ENCODE peak calls at places on chromosomes 16 and 17, in seven cellular contexts. Y is ovary, M is tibial nerve, X is left ventricle myocardium inferior, O is SK-N-SH, F is PC-3, T is adrenal gland. N is an unnamed sample. For H3K9me3, the result is how much of the 10 kb centered on the place peaks cover.

GRCh38 chr17:46771601-46772012 is 46.9 kb downstream of the WNT3 start:
- DNase-seq in T (no peak), F (peak), M (no peak), Y (no peak), O (peak), X (no peak), N (no peak)

GRCh38 chr17:17032131-17032692 is 10.0 kb upstream of the MPRIP start:
- DNase-seq in O (peak), Y (peak), T (peak), M (no peak), X (peak), F (peak), N (peak)

GRCh38 chr17:14057591-14057990 is 11.7 kb upstream of the COX10 start:
- DNase-seq in M (no peak), F (no peak), X (no peak), O (no peak), Y (no peak), T (no peak), N (no peak)

GRCh38 chr16:83733301-83733700 is 74.5 kb upstream of the HSBP1 start:
- DNase-seq in X (peak), Y (no peak), F (no peak), M (no peak), O (no peak), T (no peak), N (no peak)

GRCh38 chr17:72970794-72971512 is 121.5 kb downstream of the SLC39A11 start:
- DNase-seq in O (no peak), F (no peak), Y (no peak), X (no peak), M (no peak), T (no peak), N (no peak)

GRCh38 chr16:22077700-22078313 is 14.5 kb upstream of the VWA3A start:
- DNase-seq in T (peak), M (peak), F (peak), X (peak), O (peak), Y (peak), N (peak)

GRCh38 chr16:71499775-71500364 is 10.7 kb upstream of the ZNF19 start:
- DNase-seq in F (peak), Y (no peak), T (peak), O (peak), M (no peak), X (no peak), N (peak)

GRCh38 chr16:56334761-56335160 is 90.6 kb downstream of the AMFR start:
- DNase-seq in M (no peak), O (no peak), X (no peak), F (no peak), Y (no peak), T (no peak), N (no peak)

GRCh38 chr17:78722101-78722761 is 59.8 kb downstream of the CYTH1 start:
- DNase-seq in X (peak), Y (no peak), M (no peak), O (peak), F (no peak), T (no peak), N (no peak)

GRCh38 chr16:86601356-86601755 is 23.0 kb downstream of the FOXL1 start:
- DNase-seq in O (no peak), X (no peak), T (no peak), Y (no peak), M (no peak), F (no peak), N (no peak)

GRCh38 chr17:81403671-81404534 is 8.6 kb downstream of the BAHCC1 start:
- DNase-seq in Y (no peak), T (no peak), M (no peak), O (peak), X (peak), F (no peak), N (no peak)

GRCh38 chr17:82350182-82351030 is 8.6 kb upstream of the TEX19 start:
- DNase-seq in F (no peak), X (no peak), Y (no peak), M (no peak), T (no peak), O (no peak), N (no peak)

GRCh38 chr17:38550661-38551060 is 55.1 kb downstream of the SRCIN1 start:
- DNase-seq in F (peak), T (peak), X (peak), M (no peak), O (no peak), Y (no peak), N (no peak)

GRCh38 chr17:62109924-62110323 is 44.8 kb upstream of the MED13 start:
- DNase-seq in X (no peak), Y (no peak), T (no peak), O (no peak), M (no peak), F (peak), N (no peak)

GRCh38 chr16:46853713-46854443 is 22.9 kb upstream of the C16orf87 start:
- DNase-seq in T (peak), M (peak), O (peak), F (peak), X (peak), Y (peak), N (peak)

GRCh38 chr17:78144736-78145641 is 1.2 kb upstream of the C17orf99 start:
- DNase-seq in X (no peak), O (no peak), T (no peak), F (peak), Y (peak), M (no peak), N (no peak)

GRCh38 chr17:57875109-57876022 is 25.5 kb upstream of the MRPS23 start:
- DNase-seq in Y (peak), X (peak), O (peak), T (peak), F (peak), M (peak), N (no peak)

GRCh38 chr17:372157-373152 is 19.8 kb upstream of the RPH3AL start:
- DNase-seq in T (no peak), O (no peak), X (no peak), M (no peak), Y (no peak), F (no peak), N (no peak)

GRCh38 chr16:19712418-19713058 is 5.5 kb downstream of the KNOP1 start:
- DNase-seq in T (no peak), O (no peak), M (no peak), X (no peak), Y (no peak), F (no peak), N (no peak)

GRCh38 chr17:36755586-36755985 is 154.2 kb downstream of the MRM1 start:
- DNase-seq in O (peak), M (no peak), X (no peak), Y (no peak), T (no peak), F (peak), N (no peak)

GRCh38 chr17:43661699-43662431 is at the start of gene MEOX1:
- DNase-seq in O (no peak), X (no peak), Y (no peak), T (no peak), M (no peak), F (peak), N (peak)

GRCh38 chr17:19867094-19867653 is 562 bp downstream of the ULK2 start:
- DNase-seq in X (peak), Y (peak), F (peak), M (peak), T (peak), O (peak), N (peak)

GRCh38 chr17:19703106-19703775 is 13.1 kb downstream of the SLC47A2 start:
- DNase-seq in O (no peak), F (no peak), Y (no peak), X (no peak), M (no peak), T (no peak), N (no peak)

GRCh38 chr16:56366945-56367344 is 58.4 kb downstream of the AMFR start:
- DNase-seq in M (no peak), X (no peak), F (no peak), T (no peak), O (no peak), Y (no peak), N (no peak)

GRCh38 chr16:80663078-80663477 is 122.3 kb downstream of the DYNLRB2 start:
- DNase-seq in X (no peak), Y (no peak), O (no peak), T (no peak), M (no peak), F (no peak), N (no peak)

GRCh38 chr17:76497979-76498885 is 3.0 kb downstream of the RHBDF2 start:
- DNase-seq in T (peak), F (peak), O (peak), M (peak), Y (peak), X (peak), N (peak)

GRCh38 chr17:64466019-64466735 is 17.3 kb downstream of the MILR1 start:
- DNase-seq in Y (no peak), F (no peak), M (no peak), X (no peak), T (no peak), O (no peak), N (no peak)

GRCh38 chr17:72119963-72120877 is 600 bp upstream of the SOX9 start:
- DNase-seq in M (no peak), T (peak), F (peak), X (peak), O (peak), Y (no peak), N (peak)

GRCh38 chr17:59634632-59635561 is 15.2 kb downstream of the CLTC start:
- DNase-seq in Y (no peak), F (peak), X (no peak), M (no peak), O (no peak), T (no peak), N (no peak)

GRCh38 chr17:15456972-15457722 is 10.3 kb downstream of the CDRT4 start:
- DNase-seq in T (no peak), M (peak), X (peak), F (peak), O (peak), Y (peak), N (peak)

GRCh38 chr17:6530324-6530920 is 25.9 kb downstream of the PITPNM3 start:
- DNase-seq in M (no peak), Y (no peak), T (no peak), X (no peak), O (no peak), F (no peak), N (no peak)

DNA sequence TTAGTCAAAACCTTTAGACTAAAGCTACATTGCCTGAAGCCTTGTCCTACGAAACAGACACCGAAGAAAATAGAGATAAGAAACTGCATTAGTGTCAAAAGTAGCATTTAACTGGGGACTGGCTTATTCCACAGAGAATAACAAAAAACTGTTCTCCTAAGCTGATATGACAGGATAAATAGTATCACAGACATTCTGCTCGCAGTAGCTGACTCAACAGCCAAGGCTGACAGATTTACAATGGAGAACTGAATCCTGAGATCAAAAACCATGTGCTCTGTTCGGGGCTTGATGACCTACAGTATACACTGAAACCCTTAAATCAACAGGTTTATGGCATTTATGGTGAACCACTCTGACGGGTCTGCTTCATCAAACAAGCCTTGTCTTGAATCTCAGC is 25.5 kb downstream of the ADAMTS18 start:
- DNase-seq in F (no peak), Y (no peak), M (no peak), T (no peak), O (peak), X (no peak), N (no peak)
- H3K9me3 ChIP-seq in F (under half), Y (under half), M (under half), T (under half), O (under half), X (under half), N (under half)

DNA sequence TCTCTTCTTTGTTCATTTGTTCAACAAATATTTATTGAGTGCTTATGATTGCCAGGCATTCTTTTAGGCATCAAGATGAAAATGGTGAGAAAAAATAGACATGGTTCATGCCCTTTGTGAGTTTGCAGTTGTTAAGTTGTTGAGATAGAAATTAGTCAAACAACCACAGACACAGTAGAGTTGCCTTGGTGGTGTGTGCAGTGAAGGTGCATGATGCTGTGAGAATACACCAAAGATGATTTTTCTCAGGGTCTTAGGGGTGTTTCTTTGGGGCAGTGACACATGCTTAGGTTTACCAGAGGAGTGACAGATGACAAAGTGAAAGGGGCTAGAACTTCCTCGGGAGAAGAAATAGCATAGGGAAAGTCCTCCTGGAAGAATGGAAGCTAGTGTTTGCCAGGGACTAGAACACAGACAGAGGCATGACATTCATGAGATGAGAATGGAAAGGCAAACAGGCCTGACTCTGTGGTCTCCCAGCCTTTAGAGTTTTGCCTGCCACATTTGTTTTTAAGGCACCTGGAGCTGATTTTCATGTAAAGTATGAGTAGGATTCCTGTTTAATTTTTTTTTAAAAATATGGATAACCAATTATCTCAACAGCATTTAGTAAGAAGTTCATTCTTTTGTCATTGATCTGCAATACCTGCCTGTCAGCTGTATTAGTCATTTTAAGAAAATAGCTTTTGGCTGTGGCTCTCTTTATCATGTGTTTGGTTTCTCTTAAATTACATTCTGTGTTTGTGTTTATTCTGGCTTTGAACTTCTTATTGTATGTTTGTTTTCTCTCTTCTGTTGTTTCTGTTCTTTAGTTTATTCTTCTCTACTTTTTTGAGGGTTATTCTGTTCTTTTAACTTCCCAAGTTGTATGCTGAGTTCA is 36.6 kb downstream of the CYLD start:
- DNase-seq in Y (no peak), X (no peak), M (no peak), T (no peak), F (no peak), O (no peak), N (no peak)
- H3K27ac ChIP-seq in Y (no peak), X (no peak), M (no peak), T (no peak), F (no peak), O (no peak), N (peak)

DNA sequence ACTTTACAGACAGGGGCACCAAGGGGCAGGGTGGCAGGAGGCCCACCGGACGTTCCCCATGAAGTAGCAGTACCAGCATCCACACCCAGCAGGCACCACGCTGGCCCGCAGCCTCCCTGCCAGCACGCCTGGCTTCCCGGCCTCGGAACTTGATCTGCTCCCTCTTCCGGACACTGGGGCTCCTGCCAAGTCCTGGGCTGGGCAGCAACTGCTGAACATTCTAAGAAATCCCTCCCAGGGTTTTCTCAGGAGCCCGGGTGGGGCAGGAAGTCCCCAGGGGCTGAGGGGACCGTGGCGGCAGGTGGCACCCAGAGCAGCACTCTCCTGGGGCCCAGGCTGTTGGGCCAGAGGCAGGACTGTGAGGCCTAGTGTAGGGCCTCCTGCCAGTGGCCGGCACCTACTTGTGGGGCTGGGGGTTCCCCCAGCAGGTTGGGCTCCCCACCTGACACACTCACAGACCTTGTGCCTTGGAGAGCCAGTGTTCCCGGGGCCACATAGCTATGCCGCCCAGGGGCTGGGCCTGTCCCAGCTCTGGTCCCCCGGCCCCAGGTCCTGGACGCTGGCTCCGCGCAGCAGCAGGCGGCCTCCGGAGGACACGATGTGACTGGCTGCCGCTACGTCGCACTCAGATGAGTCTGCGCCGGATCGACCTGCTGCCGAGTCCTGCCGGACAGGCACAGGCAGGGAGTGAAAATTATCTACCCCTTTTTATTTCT is 86.2 kb upstream of the CBX4 start:
- DNase-seq in O (no peak), Y (no peak), M (no peak), X (peak), F (peak), T (peak), N (peak)
- TF ChIP-seq CTCF in O (no peak), Y (no peak), M (no peak), X (peak), F (peak), T (no peak), N (no peak)

DNA sequence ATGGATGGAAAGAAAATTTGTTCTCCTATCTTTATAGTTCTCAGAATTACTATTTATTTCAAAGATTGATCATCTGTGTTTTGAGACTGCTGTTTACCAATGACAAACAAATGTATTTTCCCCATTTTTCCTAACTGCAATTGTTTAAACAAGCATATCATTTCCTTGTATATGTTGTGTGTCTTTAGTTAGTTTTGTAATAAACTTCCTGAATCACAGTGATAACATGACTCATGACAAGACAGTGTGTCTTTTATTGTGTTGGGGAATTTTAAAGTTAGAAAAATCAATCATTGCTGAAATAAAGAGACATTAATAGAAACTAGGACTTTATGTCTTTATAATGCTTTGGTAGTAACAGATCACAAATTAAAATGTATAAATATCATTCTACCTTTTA is 348.5 kb downstream of the KCNJ2 start:
- DNase-seq in X (no peak), Y (no peak), M (no peak), O (no peak), T (no peak), F (peak), N (no peak)
- H3K9me3 ChIP-seq in X (under half), Y (under half), M (under half), O (under half), T (under half), F (under half), N (under half)

N was measured in gastrocnemius medialis.